ENCODE peak calls at places on chromosome 12, in four cellular contexts. U, B, F and V are unnamed samples.

GRCh38 chr12:90234455-90234854 is 525.8 kb upstream of the ATP2B1 start:
- DNase-seq in U (peak; percentile 23), B (peak; percentile 66), F (peak; percentile 9), V (peak; percentile 37)

GRCh38 chr12:79618848-79619404 is 71.8 kb downstream of the PAWR start:
- DNase-seq in U (no peak), B (peak; percentile 42), F (peak; percentile 75), V (peak; percentile 66)

GRCh38 chr12:47210776-47211175 is 131.0 kb upstream of the AMIGO2 start:
- DNase-seq in U (no peak), B (no peak), F (no peak), V (no peak)

GRCh38 chr12:46985816-46986215 is 93.6 kb upstream of the PCED1B start:
- DNase-seq in U (no peak), B (no peak), F (no peak), V (no peak)

GRCh38 chr12:98232753-98233385 is 282.5 kb upstream of the TMPO start:
- DNase-seq in U (no peak), B (no peak), F (no peak), V (no peak)

GRCh38 chr12:107429006-107429698 is 256.4 kb upstream of the PWP1 start:
- DNase-seq in U (no peak), B (no peak), F (no peak), V (no peak)

GRCh38 chr12:9337656-9338055 is 129.5 kb upstream of the PZP start:
- DNase-seq in U (no peak), B (no peak), F (no peak), V (no peak)

GRCh38 chr12:3740840-3741239 is 12.1 kb downstream of the CRACR2A start:
- DNase-seq in U (no peak), B (no peak), F (no peak), V (no peak)

GRCh38 chr12:103880299-103881142 is 39.5 kb upstream of the NT5DC3 start:
- DNase-seq in U (no peak), B (no peak), F (no peak), V (peak; percentile 26)

GRCh38 chr12:102950950-102951490 is 6.5 kb upstream of the ASCL1 start:
- DNase-seq in U (no peak), B (no peak), F (no peak), V (no peak)

GRCh38 chr12:95970905-95971304 is 25.2 kb downstream of the HAL start:
- DNase-seq in U (no peak), B (peak; percentile 5), F (no peak), V (peak; percentile 8)

GRCh38 chr12:80262372-80263170 is 163.2 kb downstream of the OTOGL start:
- DNase-seq in U (no peak), B (peak; percentile 25), F (peak; percentile 26), V (no peak)

GRCh38 chr12:25495336-25496097 is 57.6 kb downstream of the LMNTD1 start:
- DNase-seq in U (peak; percentile 61), B (peak; percentile 74), F (peak; percentile 89), V (peak; percentile 90)

GRCh38 chr12:108890208-108890607 is 10.3 kb downstream of the DAO start:
- DNase-seq in U (peak; percentile 14), B (peak; percentile 11), F (peak; percentile 15), V (peak; percentile 18)

GRCh38 chr12:52616680-52617402 is 1.5 kb downstream of the KRT73 start:
- DNase-seq in U (no peak), B (no peak), F (no peak), V (no peak)

GRCh38 chr12:122732170-122732569 is 1.5 kb upstream of the HCAR1 start:
- DNase-seq in U (no peak), B (no peak), F (no peak), V (no peak)

GRCh38 chr12:45478931-45479330 is 250.6 kb upstream of the ARID2 start:
- DNase-seq in U (no peak), B (no peak), F (no peak), V (no peak)

GRCh38 chr12:87382959-87383591 is 646.1 kb downstream of the C12orf50 start:
- DNase-seq in U (peak; percentile 4), B (no peak), F (no peak), V (no peak)

DNA sequence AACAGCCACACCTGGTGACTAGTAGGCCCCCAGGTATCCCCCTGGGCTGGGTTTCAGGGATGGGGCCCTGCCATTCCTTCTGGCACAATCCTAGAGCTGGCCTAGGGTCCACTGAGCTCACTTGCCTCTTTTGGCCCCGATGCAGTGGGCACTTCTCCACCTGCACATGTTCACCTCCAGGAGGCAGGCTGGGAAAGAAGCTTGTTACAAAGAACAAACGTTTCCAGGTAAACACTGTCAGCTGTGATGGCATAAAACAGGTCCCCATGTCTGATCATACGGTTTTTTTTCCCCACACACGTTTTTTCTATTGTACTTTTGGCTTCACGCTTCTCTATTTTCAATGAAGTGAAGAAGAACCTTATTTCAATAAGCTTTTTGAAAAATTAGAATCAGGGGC is 15.8 kb upstream of the HVCN1 start:
- DNase-seq in U (no peak), B (no peak), F (no peak), V (no peak)
- TF ChIP-seq CTCF in U (peak; percentile 17), B (peak; percentile 8), F (no peak), V (peak; percentile 49)

DNA sequence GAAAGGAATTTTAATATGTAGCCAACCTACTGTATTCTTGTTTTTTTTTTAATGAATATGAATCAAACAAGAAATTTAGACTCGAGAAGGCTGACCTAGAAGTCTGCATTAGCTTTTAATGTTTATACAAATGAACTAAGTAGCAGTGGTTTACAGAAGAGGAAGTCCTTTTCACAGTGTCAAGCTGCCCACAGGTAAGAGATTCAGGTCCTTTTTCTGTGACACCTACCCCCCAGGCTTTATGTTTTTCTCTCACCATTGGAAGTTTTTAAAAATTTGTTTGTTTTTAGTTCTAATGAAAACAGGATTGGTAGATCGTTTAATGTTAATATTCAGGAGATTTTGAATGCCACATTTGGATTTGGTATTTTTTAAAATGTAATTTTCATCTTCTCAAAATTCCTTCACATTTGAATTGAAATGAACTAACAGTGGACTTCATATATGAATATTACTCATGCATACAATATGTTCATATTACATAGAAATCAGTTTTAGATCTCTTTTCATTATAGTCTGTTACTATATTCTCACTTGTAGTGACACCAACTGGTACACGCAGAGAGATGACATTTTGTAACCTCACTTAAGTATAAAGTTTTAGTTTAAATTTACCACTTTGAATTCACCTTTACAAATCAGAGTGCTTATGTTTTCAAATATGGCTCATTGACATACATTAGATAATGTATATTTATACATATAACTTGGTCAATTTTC is 29.7 kb downstream of the ATF7IP start:
- DNase-seq in U (no peak), B (no peak), F (no peak), V (no peak)
- H3K4me3 ChIP-seq in U (no peak overlapping the region), B (no peak overlapping the region), F (no peak overlapping the region), V (no peak overlapping the region)

GRCh38 chr12:30985814-30986452 is 59.4 kb downstream of the TSPAN11 start:
- DNase-seq in U (peak; percentile 75), B (peak; percentile 55), F (peak; percentile 40), V (peak; percentile 78)
- TF ChIP-seq CTCF in U (peak; percentile 89), B (peak; percentile 88), F (peak; percentile 67), V (peak; percentile 99)

DNA sequence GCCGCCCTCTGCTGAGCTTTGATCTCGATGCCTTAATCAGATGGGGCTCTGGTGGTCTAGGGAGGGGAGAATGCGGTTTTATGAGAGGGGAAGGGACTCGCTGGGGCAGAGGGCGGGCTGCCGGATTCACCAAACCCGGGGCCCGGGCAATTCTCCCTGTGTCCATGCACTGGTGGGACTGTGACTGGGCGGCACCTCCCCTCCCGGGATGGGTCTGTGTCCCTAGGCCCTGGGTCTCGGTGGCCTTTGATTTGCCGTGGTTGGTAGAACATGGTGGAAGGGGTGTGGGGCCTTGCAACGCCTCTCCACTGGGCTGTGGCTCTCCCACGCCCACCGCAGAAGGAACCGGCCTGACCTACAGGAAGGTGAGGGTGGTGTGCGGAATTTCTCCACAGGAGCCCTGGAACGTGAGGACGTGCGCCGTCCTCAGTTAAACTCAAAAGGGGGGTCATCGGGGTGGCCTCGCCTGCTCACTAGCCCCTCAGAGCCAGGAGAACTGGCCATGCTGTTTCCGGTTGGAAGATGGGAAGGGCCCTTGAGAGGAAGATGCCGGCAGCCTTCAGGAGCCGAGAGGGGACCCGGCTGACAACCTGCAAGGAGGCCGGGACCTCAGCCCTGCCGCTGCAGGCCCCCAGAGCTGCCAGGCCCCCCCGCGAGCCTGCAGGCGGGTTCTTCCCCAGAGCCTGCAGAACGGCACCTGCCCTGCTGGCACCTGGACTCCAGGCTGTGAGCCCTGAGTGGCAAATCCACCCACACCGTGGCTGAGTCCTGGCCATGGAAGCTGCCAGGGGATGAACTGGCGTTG is 43.6 kb downstream of the NOC4L start:
- DNase-seq in U (no peak), B (no peak), F (no peak), V (no peak)
- H3K4me3 ChIP-seq in U (no peak overlapping the region), B (no peak overlapping the region), F (no peak overlapping the region), V (no peak overlapping the region)

GRCh38 chr12:24025153-24025798 is 75.8 kb upstream of the SOX5 start:
- DNase-seq in U (no peak), B (no peak), F (peak; percentile 5), V (peak; percentile 58)
- TF ChIP-seq CTCF in U (peak; percentile 79), B (peak; percentile 47), F (peak; percentile 51), V (no peak)